ENCODE peak calls at places on chromosomes 2 and 18, in four cellular contexts. One of them, this sample, is unnamed. For H3K36me3, the result is how much of the 10 kb centered on the place peaks cover.

GRCh38 chr2:32947076-32947483 is 327 bp downstream of the LTBP1 start:
- DNase-seq in small intestine: peak
- DNase-seq in colonic mucosa: no peak
- DNase-seq in tibial artery: no peak
- DNase-seq in this sample: no peak

GRCh38 chr2:584863-585823 is 92.1 kb downstream of the TMEM18 start:
- DNase-seq in small intestine: peak
- DNase-seq in colonic mucosa: no peak
- DNase-seq in tibial artery: no peak
- DNase-seq in this sample: no peak

GRCh38 chr2:55949613-55950012 is 26.0 kb upstream of the EFEMP1 start:
- DNase-seq in small intestine: no peak
- DNase-seq in colonic mucosa: no peak
- DNase-seq in tibial artery: no peak
- DNase-seq in this sample: no peak

GRCh38 chr2:238090887-238091286 is 9.3 kb upstream of the ESPNL start:
- DNase-seq in small intestine: no peak
- DNase-seq in colonic mucosa: no peak
- DNase-seq in tibial artery: no peak
- DNase-seq in this sample: no peak

GRCh38 chr2:86035883-86036789 is 69.5 kb downstream of the POLR1A start:
- DNase-seq in small intestine: peak
- DNase-seq in colonic mucosa: peak
- DNase-seq in tibial artery: peak
- DNase-seq in this sample: peak

GRCh38 chr2:241724975-241725870 is 9.2 kb upstream of the D2HGDH start:
- DNase-seq in small intestine: no peak
- DNase-seq in colonic mucosa: no peak
- DNase-seq in tibial artery: no peak
- DNase-seq in this sample: no peak

GRCh38 chr18:36977121-36977520 is 148.2 kb downstream of the KIAA1328 start:
- DNase-seq in small intestine: no peak
- DNase-seq in colonic mucosa: no peak
- DNase-seq in tibial artery: no peak
- DNase-seq in this sample: no peak

GRCh38 chr2:164747786-164748433 is 93.7 kb downstream of the COBLL1 start:
- DNase-seq in small intestine: no peak
- DNase-seq in colonic mucosa: no peak
- DNase-seq in tibial artery: no peak
- DNase-seq in this sample: no peak

GRCh38 chr2:192960945-192961344 is 766.2 kb upstream of the TMEFF2 start:
- DNase-seq in small intestine: no peak
- DNase-seq in colonic mucosa: no peak
- DNase-seq in tibial artery: no peak
- DNase-seq in this sample: no peak

GRCh38 chr2:144082777-144083176 is 437.1 kb downstream of the ZEB2 start:
- DNase-seq in small intestine: no peak
- DNase-seq in colonic mucosa: no peak
- DNase-seq in tibial artery: no peak
- DNase-seq in this sample: no peak

GRCh38 chr2:43110442-43110871 is 115.9 kb downstream of the ZFP36L2 start:
- DNase-seq in small intestine: no peak
- DNase-seq in colonic mucosa: no peak
- DNase-seq in tibial artery: no peak
- DNase-seq in this sample: peak

GRCh38 chr2:44953686-44953976 is 12.1 kb downstream of the SIX3 start:
- DNase-seq in small intestine: no peak
- DNase-seq in colonic mucosa: no peak
- DNase-seq in tibial artery: no peak
- DNase-seq in this sample: no peak

GRCh38 chr2:670637-671036 is 6.6 kb downstream of the TMEM18 start:
- DNase-seq in small intestine: no peak
- DNase-seq in colonic mucosa: no peak
- DNase-seq in tibial artery: no peak
- DNase-seq in this sample: no peak

GRCh38 chr2:235940330-235940729 is 227.9 kb downstream of the GBX2 start:
- DNase-seq in small intestine: peak
- DNase-seq in colonic mucosa: no peak
- DNase-seq in tibial artery: peak
- DNase-seq in this sample: peak

GRCh38 chr2:14634223-14634884 is 1.8 kb downstream of the LRATD1 start:
- DNase-seq in small intestine: peak
- DNase-seq in colonic mucosa: peak
- DNase-seq in tibial artery: peak
- DNase-seq in this sample: peak

GRCh38 chr2:39737661-39738060 is 41.4 kb downstream of the THUMPD2 start:
- DNase-seq in small intestine: no peak
- DNase-seq in colonic mucosa: no peak
- DNase-seq in tibial artery: peak
- DNase-seq in this sample: peak

GRCh38 chr2:63663013-63663864 is 74.5 kb downstream of the MDH1 start:
- DNase-seq in small intestine: no peak
- DNase-seq in colonic mucosa: no peak
- DNase-seq in tibial artery: no peak
- DNase-seq in this sample: no peak

GRCh38 chr2:95058466-95058988 is 33.0 kb downstream of the MAL start:
- DNase-seq in small intestine: no peak
- DNase-seq in colonic mucosa: no peak
- DNase-seq in tibial artery: no peak
- DNase-seq in this sample: no peak

GRCh38 chr2:146661494-146662096 is 1183.2 kb upstream of the ACVR2A start:
- DNase-seq in small intestine: peak
- DNase-seq in colonic mucosa: no peak
- DNase-seq in tibial artery: no peak
- DNase-seq in this sample: no peak

GRCh38 chr18:69128978-69129377 is 271.7 kb upstream of the DOK6 start:
- DNase-seq in small intestine: no peak
- DNase-seq in colonic mucosa: no peak
- DNase-seq in tibial artery: no peak
- DNase-seq in this sample: no peak

GRCh38 chr2:229044581-229044980 is 226.5 kb downstream of the PID1 start:
- DNase-seq in small intestine: no peak
- DNase-seq in colonic mucosa: no peak
- DNase-seq in tibial artery: no peak
- DNase-seq in this sample: no peak

GRCh38 chr2:71395471-71395870 is 57.9 kb upstream of the DYSF start:
- DNase-seq in small intestine: no peak
- DNase-seq in colonic mucosa: no peak
- DNase-seq in tibial artery: no peak
- DNase-seq in this sample: no peak

GRCh38 chr2:16729901-16730300 is 64.3 kb upstream of the CYRIA start:
- DNase-seq in small intestine: no peak
- DNase-seq in colonic mucosa: no peak
- DNase-seq in tibial artery: no peak
- DNase-seq in this sample: no peak

GRCh38 chr2:70340921-70341765 is 39.3 kb upstream of the FAM136A start:
- DNase-seq in small intestine: peak
- DNase-seq in colonic mucosa: peak
- DNase-seq in tibial artery: no peak
- DNase-seq in this sample: peak

GRCh38 chr2:14831458-14831857 is 198.9 kb downstream of the LRATD1 start:
- DNase-seq in small intestine: no peak
- DNase-seq in colonic mucosa: no peak
- DNase-seq in tibial artery: no peak
- DNase-seq in this sample: no peak

GRCh38 chr18:610214-610928 is 13.6 kb downstream of the CLUL1 start:
- DNase-seq in small intestine: no peak
- DNase-seq in colonic mucosa: no peak
- DNase-seq in tibial artery: no peak
- DNase-seq in this sample: no peak

GRCh38 chr2:217980591-217980990 is 22.2 kb downstream of the TNS1 start:
- DNase-seq in small intestine: no peak
- DNase-seq in colonic mucosa: no peak
- DNase-seq in tibial artery: peak
- DNase-seq in this sample: no peak

GRCh38 chr18:3383381-3383915 is 66.5 kb upstream of the TGIF1 start:
- DNase-seq in small intestine: no peak
- DNase-seq in colonic mucosa: no peak
- DNase-seq in tibial artery: no peak
- DNase-seq in this sample: no peak

GRCh38 chr2:199131256-199131655 is 326.5 kb downstream of the SATB2 start:
- DNase-seq in small intestine: no peak
- DNase-seq in colonic mucosa: no peak
- DNase-seq in tibial artery: no peak
- DNase-seq in this sample: no peak

GRCh38 chr2:152811916-152812315 is 93.5 kb downstream of the ARL6IP6 start:
- DNase-seq in small intestine: no peak
- DNase-seq in colonic mucosa: no peak
- DNase-seq in tibial artery: no peak
- DNase-seq in this sample: no peak

GRCh38 chr2:186755066-186755465 is 61.2 kb downstream of the FAM171B start:
- DNase-seq in small intestine: no peak
- DNase-seq in colonic mucosa: no peak
- DNase-seq in tibial artery: no peak
- DNase-seq in this sample: no peak

GRCh38 chr2:23925702-23926288 is 1.1 kb downstream of the ATAD2B start:
- DNase-seq in small intestine: peak
- DNase-seq in colonic mucosa: peak
- DNase-seq in tibial artery: peak
- DNase-seq in this sample: peak

DNA sequence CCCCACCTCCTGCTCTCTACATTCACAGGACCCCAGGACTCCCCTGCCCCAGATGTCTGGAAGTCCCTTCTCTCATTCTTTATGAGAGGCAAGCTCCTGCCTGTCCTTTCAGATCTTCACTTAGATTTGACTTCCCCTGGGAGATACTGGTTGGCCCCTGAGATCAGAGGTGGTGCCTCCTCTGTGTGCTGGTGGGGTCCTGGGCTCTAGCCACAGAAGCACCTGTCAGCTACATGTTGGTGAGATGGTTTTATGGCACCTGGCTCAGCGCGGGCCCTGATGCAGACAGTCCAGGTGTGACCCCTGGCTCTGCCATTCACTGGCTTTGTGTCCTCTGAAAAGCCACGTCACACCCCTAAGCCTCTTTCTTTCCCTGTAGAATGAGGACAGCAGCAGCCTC is 369.6 kb upstream of the ID2 start:
- DNase-seq in small intestine: no peak
- DNase-seq in colonic mucosa: no peak
- DNase-seq in tibial artery: no peak
- DNase-seq in this sample: no peak
- H3K4me3 ChIP-seq in small intestine: no peak
- H3K4me3 ChIP-seq in colonic mucosa: no peak
- H3K4me3 ChIP-seq in tibial artery: no peak
- H3K4me3 ChIP-seq in this sample: no peak

DNA sequence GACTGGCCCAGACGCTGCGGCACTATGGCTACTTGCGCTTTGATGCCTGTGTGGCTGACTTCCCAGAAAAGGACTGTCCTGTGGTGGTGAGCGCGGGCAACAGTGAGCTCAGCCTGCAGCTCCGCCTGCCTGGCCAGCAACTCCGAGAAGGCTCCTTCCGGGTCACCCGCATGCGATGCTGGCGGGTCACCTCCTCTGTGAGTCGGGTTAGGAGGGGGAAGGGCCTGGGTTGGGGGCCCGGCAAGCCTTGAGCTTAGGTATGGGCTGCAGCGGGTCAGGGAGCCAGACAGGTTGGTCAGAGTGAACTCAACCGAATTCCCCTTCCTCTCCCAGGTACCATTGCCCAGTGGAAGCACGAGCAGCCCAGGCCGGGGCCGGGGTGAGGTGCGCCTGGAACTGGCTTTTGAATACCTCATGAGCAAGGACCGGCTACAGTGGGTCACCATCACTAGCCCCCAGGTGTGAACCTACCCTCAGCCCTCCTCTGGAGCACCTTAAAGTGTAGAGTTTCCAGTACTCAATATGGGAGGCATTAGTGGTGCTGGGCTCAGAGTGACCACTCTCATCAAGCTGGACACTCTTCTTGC is 4.9 kb downstream of the ZNF513 start:
- DNase-seq in small intestine: no peak
- DNase-seq in colonic mucosa: no peak
- DNase-seq in tibial artery: no peak
- DNase-seq in this sample: no peak
- H3K36me3 ChIP-seq in small intestine: under half
- H3K36me3 ChIP-seq in colonic mucosa: under half
- H3K36me3 ChIP-seq in tibial artery: half or more
- H3K36me3 ChIP-seq in this sample: half or more

GRCh38 chr2:154827286-154827685 is 128.8 kb downstream of the KCNJ3 start:
- DNase-seq in small intestine: no peak
- DNase-seq in colonic mucosa: no peak
- DNase-seq in tibial artery: no peak
- DNase-seq in this sample: no peak
- H3K4me3 ChIP-seq in small intestine: no peak
- H3K4me3 ChIP-seq in colonic mucosa: no peak
- H3K4me3 ChIP-seq in tibial artery: no peak
- H3K4me3 ChIP-seq in this sample: no peak

GRCh38 chr2:101873543-101873942 is 118.2 kb upstream of the IL1R2 start:
- DNase-seq in small intestine: no peak
- DNase-seq in colonic mucosa: no peak
- DNase-seq in tibial artery: no peak
- DNase-seq in this sample: no peak

GRCh38 chr2:101872480-101872879 is 119.3 kb upstream of the IL1R2 start:
- DNase-seq in small intestine: no peak
- DNase-seq in colonic mucosa: no peak
- DNase-seq in tibial artery: no peak
- DNase-seq in this sample: no peak

GRCh38 chr2:101870444-101870843 is 121.3 kb upstream of the IL1R2 start:
- DNase-seq in small intestine: no peak
- DNase-seq in colonic mucosa: no peak
- DNase-seq in tibial artery: no peak
- DNase-seq in this sample: no peak

GRCh38 chr2:101871480-101871879 is 120.3 kb upstream of the IL1R2 start:
- DNase-seq in small intestine: no peak
- DNase-seq in colonic mucosa: no peak
- DNase-seq in tibial artery: no peak
- DNase-seq in this sample: no peak

GRCh38 chr2:101874069-101874468 is 117.7 kb upstream of the IL1R2 start:
- DNase-seq in small intestine: no peak
- DNase-seq in colonic mucosa: no peak
- DNase-seq in tibial artery: no peak
- DNase-seq in this sample: no peak
- H3K36me3 ChIP-seq in small intestine: under half
- H3K36me3 ChIP-seq in colonic mucosa: under half
- H3K36me3 ChIP-seq in tibial artery: half or more
- H3K36me3 ChIP-seq in this sample: half or more

GRCh38 chr2:65434592-65435241 is 2.3 kb upstream of the SPRED2 start:
- DNase-seq in small intestine: no peak
- DNase-seq in colonic mucosa: no peak
- DNase-seq in tibial artery: no peak
- DNase-seq in this sample: no peak
- H3K4me3 ChIP-seq in small intestine: no peak
- H3K4me3 ChIP-seq in colonic mucosa: no peak
- H3K4me3 ChIP-seq in tibial artery: no peak
- H3K4me3 ChIP-seq in this sample: no peak